ENCODE peak calls at places on chromosomes 3 and 15, in five cellular contexts. Y is IMR-90, G is neuronal stem cell, W is neural progenitor cell, V is fibroblast of lung. M is an unnamed sample.

GRCh38 chr15:50653156-50653743 is 33.3 kb downstream of the TRPM7 start:
- DNase-seq in Y (no peak), G (no peak), W (no peak), V (no peak), M (no peak)

GRCh38 chr3:103440539-103441113 is 1005.8 kb downstream of the ZPLD1 start:
- DNase-seq in W (peak; percentile 5), G (no peak), Y (peak; percentile 10), V (peak; percentile 39), M (peak; percentile 8)

GRCh38 chr15:65927545-65927944 is 58.3 kb downstream of the RAB11A start:
- DNase-seq in G (no peak), V (no peak), W (no peak), Y (no peak), M (no peak)

GRCh38 chr3:9946112-9947024 is 5.8 kb downstream of the PRRT3 start:
- DNase-seq in G (peak; percentile 83), Y (peak; percentile 81), W (peak; percentile 95), V (peak; percentile 89), M (peak; percentile 94)

GRCh38 chr3:3212781-3213416 is 33.4 kb upstream of the CRBN start:
- DNase-seq in W (no peak), G (no peak), V (no peak), Y (no peak), M (no peak)

GRCh38 chr15:64067564-64068030 is 21.3 kb upstream of the DAPK2 start:
- DNase-seq in Y (peak; percentile 44), G (peak; percentile 74), V (peak; percentile 24), W (peak; percentile 81), M (peak; percentile 86)

GRCh38 chr3:175951047-175951694 is 1092.0 kb downstream of the NAALADL2 start:
- DNase-seq in Y (peak; percentile 65), V (peak; percentile 64), G (no peak), W (no peak), M (peak; percentile 11)

GRCh38 chr3:30778923-30779322 is 115.5 kb downstream of the GADL1 start:
- DNase-seq in V (no peak), Y (no peak), G (no peak), W (no peak), M (no peak)

GRCh38 chr3:133570139-133570936 is 3.1 kb upstream of the CDV3 start:
- DNase-seq in Y (peak; percentile 81), W (peak; percentile 53), V (peak; percentile 96), G (no peak), M (peak; percentile 81)

GRCh38 chr3:131306242-131306641 is 75.3 kb upstream of the NUDT16 start:
- DNase-seq in G (no peak), Y (no peak), V (no peak), W (no peak), M (no peak)

GRCh38 chr3:179398574-179399249 is 51.2 kb downstream of the MFN1 start:
- DNase-seq in W (no peak), G (no peak), Y (peak; percentile 71), V (peak; percentile 68), M (peak; percentile 56)

GRCh38 chr3:188396251-188396650 is 242.3 kb downstream of the LPP start:
- DNase-seq in V (no peak), W (no peak), G (no peak), Y (no peak), M (no peak)
- H3K4me1 ChIP-seq in V (no peaks in the 10 kb centered on the region), W (peaks cover 6% of the 10 kb centered on the region), G (peaks cover 7% of the 10 kb centered on the region), Y (peaks cover 2% of the 10 kb centered on the region), M (peaks cover 40% of the 10 kb centered on the region)

GRCh38 chr3:52223449-52224408 is 1.7 kb downstream of the TLR9 start:
- DNase-seq in V (no peak), W (no peak), G (no peak), Y (no peak), M (no peak)

GRCh38 chr3:52227766-52228165 is 2.3 kb upstream of the TLR9 start:
- DNase-seq in V (no peak), W (no peak), Y (no peak), G (no peak), M (no peak)

GRCh38 chr3:52227117-52227516 is 1.7 kb upstream of the TLR9 start:
- DNase-seq in W (no peak), V (no peak), Y (no peak), G (no peak), M (no peak)

GRCh38 chr3:52226229-52226817 is 878 bp upstream of the TLR9 start:
- DNase-seq in V (no peak), W (no peak), Y (no peak), G (no peak), M (no peak)

GRCh38 chr3:52225452-52226228 is at the start of gene TLR9:
- DNase-seq in V (no peak), Y (no peak), W (no peak), G (no peak), M (no peak)
- H3K36me3 ChIP-seq in V (peaks cover 17% of the 10 kb centered on the region), Y (peaks cover 26% of the 10 kb centered on the region), W (no peaks in the 10 kb centered on the region), G (peaks cover 23% of the 10 kb centered on the region), M (peaks cover 29% of the 10 kb centered on the region)

DNA sequence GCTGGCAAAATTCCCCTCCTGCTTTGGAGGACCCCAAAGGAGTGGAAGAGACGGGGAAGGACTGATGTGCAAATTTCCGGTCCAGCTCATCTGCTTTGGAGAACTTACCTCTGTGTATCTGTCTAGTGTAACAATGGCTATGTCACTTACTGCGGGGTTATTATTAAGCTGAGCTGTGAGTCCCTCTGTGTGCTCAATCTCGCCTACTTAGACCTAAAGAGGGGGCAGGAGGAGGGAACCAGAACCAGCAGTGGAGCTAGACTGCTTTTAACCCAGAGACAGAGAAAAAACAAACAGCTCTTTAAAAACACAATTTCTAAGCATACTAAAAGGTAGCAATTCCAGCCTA is 77.0 kb downstream of the MYO1E start:
- DNase-seq in W (no peak), Y (no peak), V (no peak), G (no peak), M (no peak)
- H3K9ac ChIP-seq in W (no peak overlapping the region), Y (peak overlapping the region; percentile 51), V (peak overlapping the region; percentile 33), G (no peak overlapping the region), M (peak overlapping the region; percentile 84)

DNA sequence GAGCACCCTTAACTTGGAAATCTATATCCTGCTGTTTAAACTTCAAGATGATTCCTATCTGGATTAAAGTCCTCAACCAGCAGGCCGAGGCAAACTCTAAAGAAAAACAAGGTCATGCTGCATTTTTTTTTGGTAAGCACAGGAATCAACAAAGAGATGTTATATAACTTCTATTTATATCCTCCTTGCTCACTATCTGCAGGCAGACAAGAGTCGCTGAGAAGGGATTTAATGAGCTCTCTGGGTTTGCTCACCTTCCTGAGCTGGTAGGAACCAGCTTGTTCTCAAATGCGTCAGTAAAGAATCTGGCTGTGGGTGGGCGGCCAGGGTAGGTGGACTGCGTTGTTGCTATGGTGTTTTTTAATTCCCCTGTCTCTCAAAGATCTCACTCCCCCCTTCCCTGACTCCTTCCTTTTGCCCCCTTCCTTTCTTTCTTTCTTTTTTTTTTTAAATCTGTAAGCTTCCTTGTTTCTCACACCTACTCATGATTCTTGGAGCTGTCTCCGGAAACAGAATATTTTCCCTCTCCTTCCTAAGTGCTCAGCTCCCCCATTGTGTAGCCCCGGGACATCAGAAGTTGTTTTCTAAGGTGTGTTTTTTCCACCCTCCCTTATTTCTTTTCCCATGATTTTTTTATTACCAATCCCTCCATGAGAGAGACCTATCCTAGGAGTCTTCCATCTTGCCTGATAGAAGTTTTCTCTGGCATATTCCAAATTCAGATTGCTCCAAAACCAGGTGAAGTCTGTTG is 228.8 kb upstream of the BHLHE40 start:
- DNase-seq in G (peak; percentile 8), Y (peak; percentile 17), W (peak; percentile 44), V (peak; percentile 93), M (no peak)
- H3K4me1 ChIP-seq in G (peaks cover 2% of the 10 kb centered on the region), Y (peaks cover 13% of the 10 kb centered on the region), W (no peaks in the 10 kb centered on the region), V (no peaks in the 10 kb centered on the region), M (peaks cover 15% of the 10 kb centered on the region)

DNA sequence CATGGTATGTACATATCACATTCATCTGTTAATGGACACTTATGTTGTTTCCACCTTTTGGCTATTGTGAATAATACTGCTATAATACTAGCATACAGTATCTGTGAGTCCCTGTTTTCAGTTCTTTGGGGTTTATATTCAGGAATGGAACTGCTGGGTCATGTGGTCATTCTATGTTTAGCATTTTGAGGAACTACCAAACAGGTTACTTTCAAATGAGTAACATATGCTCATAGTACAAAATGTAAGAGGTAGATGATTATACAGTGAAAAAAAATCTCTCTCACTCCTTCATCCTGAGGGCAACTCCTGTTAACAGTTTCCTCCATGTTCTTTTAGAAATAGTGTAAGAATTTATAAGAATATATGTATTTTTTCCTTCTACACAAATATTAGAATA is 162.2 kb downstream of the PLD1 start:
- DNase-seq in V (no peak), W (no peak), Y (no peak), G (no peak), M (no peak)
- H3K36me3 ChIP-seq in V (no peaks in the 10 kb centered on the region), W (no peaks in the 10 kb centered on the region), Y (peaks cover 2% of the 10 kb centered on the region), G (no peaks in the 10 kb centered on the region), M (no peaks in the 10 kb centered on the region)

DNA sequence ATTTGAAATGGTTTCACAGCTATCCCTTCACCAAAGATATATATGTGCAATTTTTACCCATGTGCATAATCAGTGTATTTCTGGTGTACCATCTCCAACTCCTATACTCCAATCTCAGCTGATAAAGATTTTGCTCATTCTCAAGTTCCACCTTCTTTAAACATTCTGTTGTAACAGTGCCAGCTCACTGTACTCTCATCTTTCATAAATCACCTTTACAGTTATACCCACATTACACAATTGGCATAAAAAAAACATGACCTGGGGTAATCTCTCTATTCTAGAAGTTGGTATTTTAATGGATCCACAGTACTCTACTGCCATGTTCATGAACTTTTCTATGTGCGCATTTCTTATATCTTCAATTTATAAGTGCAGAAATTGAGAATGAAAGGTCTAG is 339.9 kb upstream of the DPH6 start:
- DNase-seq in Y (no peak), V (no peak), G (no peak), W (no peak), M (no peak)
- H3K9ac ChIP-seq in Y (no peak overlapping the region), V (no peak overlapping the region), G (no peak overlapping the region), W (no peak overlapping the region), M (no peak overlapping the region)

DNA sequence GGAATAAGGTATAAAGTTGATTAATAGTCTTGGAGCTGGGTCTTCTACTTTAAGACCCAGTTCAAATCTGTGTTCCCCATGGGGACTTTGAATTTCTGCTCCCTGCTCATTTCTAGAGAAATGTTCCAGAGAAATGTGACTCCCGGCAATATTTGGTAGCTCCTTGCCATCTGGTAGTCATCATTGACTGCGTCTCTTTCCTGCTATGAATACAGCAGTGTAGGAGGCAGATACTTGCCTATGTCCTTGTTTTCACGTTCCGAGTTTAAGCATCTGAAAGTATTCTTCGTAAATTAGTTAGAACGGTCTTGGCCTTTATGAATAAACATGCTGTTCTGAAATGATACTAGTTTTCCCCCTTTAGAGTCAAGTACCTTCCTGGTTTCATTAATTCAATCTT is 352.9 kb downstream of the PTPRG start:
- DNase-seq in V (no peak), W (no peak), Y (no peak), G (no peak), M (peak; percentile 47)
- H3K4me1 ChIP-seq in V (peaks cover 2% of the 10 kb centered on the region), W (peaks cover 46% of the 10 kb centered on the region), Y (peaks cover 2% of the 10 kb centered on the region), G (peaks cover 10% of the 10 kb centered on the region), M (peaks cover 41% of the 10 kb centered on the region)

GRCh38 chr3:196927571-196928453 is 14.5 kb downstream of the NCBP2 start:
- DNase-seq in Y (no peak), V (no peak), G (no peak), W (no peak), M (no peak)
- H3K36me3 ChIP-seq in Y (peaks cover 25% of the 10 kb centered on the region), V (peaks cover 1% of the 10 kb centered on the region), G (peaks cover 72% of the 10 kb centered on the region), W (peaks cover 6% of the 10 kb centered on the region), M (peaks cover 66% of the 10 kb centered on the region)

DNA sequence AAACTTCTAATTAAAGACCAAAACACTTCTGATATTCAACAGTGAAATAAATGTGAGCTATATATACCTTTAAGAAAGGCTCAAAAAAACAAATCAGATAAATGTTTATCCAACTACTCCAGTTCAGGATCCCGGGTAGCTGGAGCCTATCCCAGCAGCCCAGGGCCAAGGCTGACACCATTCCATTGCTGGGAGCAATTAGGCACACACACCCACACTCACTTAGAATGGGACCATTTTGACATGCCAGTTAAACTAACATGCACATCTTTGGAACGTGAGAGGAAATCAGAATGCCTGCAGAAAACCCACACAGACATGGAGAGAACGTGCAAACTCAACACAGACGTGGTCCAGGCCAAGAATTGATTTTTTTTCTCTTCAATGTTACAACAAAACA is 30.0 kb upstream of the PLSCR4 start:
- DNase-seq in W (no peak), G (no peak), Y (peak; percentile 26), V (peak; percentile 27), M (peak; percentile 63)
- H3K9ac ChIP-seq in W (no peak overlapping the region), G (no peak overlapping the region), Y (no peak overlapping the region), V (no peak overlapping the region), M (no peak overlapping the region)

M was measured in adipocyte.